ENCODE peak calls at places on chromosomes 5 and 9, in five cellular contexts. S is stimulated activated CD8-positive, alpha-beta memory T cell treated with anti-CD3 and anti-CD28 coated beads, Interleukin-7, amount 100 ng/mL, for 48 hours; K is HTR-8/SVneo; V is heart left ventricle; U is ovary. Y is an unnamed sample.

GRCh38 chr5:110179291-110179690 is 489.6 kb downstream of the MAN2A1 start:
- DNase-seq in S (no peak), K (no peak), V (no peak), U (no peak), Y (no peak)

GRCh38 chr5:3793162-3793561 is 197.5 kb downstream of the IRX1 start:
- DNase-seq in S (no peak), K (no peak), V (no peak), U (no peak), Y (no peak)

GRCh38 chr9:104866186-104866585 is 61.8 kb downstream of the ABCA1 start:
- DNase-seq in S (no peak), K (no peak), V (no peak), U (no peak), Y (no peak)

GRCh38 chr5:79792518-79792917 is 102.9 kb downstream of the CMYA5 start:
- DNase-seq in S (no peak), K (no peak), V (no peak), U (no peak), Y (no peak)

GRCh38 chr5:169251685-169252084 is 49.3 kb downstream of the SLIT3 start:
- DNase-seq in S (no peak), K (peak), V (no peak), U (no peak), Y (no peak)

GRCh38 chr9:99030082-99030481 is 74.8 kb upstream of the TGFBR1 start:
- DNase-seq in S (no peak), K (peak), V (no peak), U (no peak), Y (no peak)

GRCh38 chr9:15873573-15874177 is 320.8 kb downstream of the CCDC171 start:
- DNase-seq in S (no peak), K (peak), V (no peak), U (no peak), Y (no peak)

GRCh38 chr9:8628771-8629170 is 829.2 kb upstream of the DMAC1 start:
- DNase-seq in S (no peak), K (no peak), V (no peak), U (no peak), Y (no peak)

GRCh38 chr5:163561339-163561738 is 55.9 kb downstream of the MAT2B start:
- DNase-seq in S (no peak), K (no peak), V (no peak), U (no peak), Y (no peak)

GRCh38 chr5:107704686-107705389 is 34.1 kb upstream of the EFNA5 start:
- DNase-seq in S (no peak), K (no peak), V (no peak), U (no peak), Y (no peak)